ENCODE peak calls at places on chromosomes 16 and 17, in ten cellular contexts. O, P, X, S, N, G, A, M, H and Y are unnamed samples.

GRCh38 chr16:48619547-48619946 is 9.6 kb upstream of the N4BP1 start:
- DNase-seq in O (no peak), P (no peak), X (no peak), S (no peak), N (no peak), G (no peak), A (no peak), M (no peak), H (no peak), Y (no peak)

GRCh38 chr17:29826045-29826692 is 103.9 kb downstream of the SSH2 start:
- DNase-seq in O (no peak), P (no peak), X (no peak), S (no peak), N (no peak), G (no peak), A (no peak), M (no peak), H (no peak), Y (no peak)

GRCh38 chr16:27470567-27471431 is 68.8 kb downstream of the IL21R start:
- DNase-seq in O (no peak), P (no peak), X (peak; percentile 99), S (no peak), N (peak; percentile 51), G (peak; percentile 31), A (no peak), M (no peak), H (no peak), Y (no peak)

GRCh38 chr16:5454349-5454748 is 356.8 kb upstream of the EEF2KMT start:
- DNase-seq in O (no peak), P (no peak), X (no peak), S (no peak), N (no peak), G (no peak), A (no peak), M (no peak), H (no peak), Y (no peak)

GRCh38 chr17:82632461-82632860 is 15.8 kb downstream of the WDR45B start:
- DNase-seq in O (no peak), P (no peak), X (no peak), S (no peak), N (no peak), G (no peak), A (no peak), M (no peak), H (no peak), Y (no peak)

GRCh38 chr16:85220125-85220839 is 108.0 kb upstream of the CIBAR2 start:
- DNase-seq in O (no peak), P (no peak), X (peak; percentile 96), S (no peak), N (peak; percentile 94), G (peak; percentile 88), A (peak; percentile 91), M (no peak), H (no peak), Y (peak; percentile 87)

GRCh38 chr16:17578921-17579876 is 108.4 kb upstream of the XYLT1 start:
- DNase-seq in O (peak; percentile 36), P (peak; percentile 38), X (peak; percentile 46), S (peak; percentile 74), N (peak; percentile 68), G (peak; percentile 91), A (peak; percentile 76), M (peak; percentile 57), H (peak; percentile 73), Y (peak; percentile 61)

GRCh38 chr16:27374794-27375499 is 27.0 kb upstream of the IL21R start:
- DNase-seq in O (peak; percentile 21), P (peak; percentile 32), X (peak; percentile 59), S (peak; percentile 87), N (peak; percentile 56), G (peak; percentile 70), A (peak; percentile 78), M (peak; percentile 42), H (peak; percentile 45), Y (peak; percentile 80)

GRCh38 chr17:75331671-75332070 is 42.4 kb upstream of the SLC25A19 start:
- DNase-seq in O (no peak), P (no peak), X (no peak), S (no peak), N (no peak), G (no peak), A (no peak), M (no peak), H (no peak), Y (no peak)

GRCh38 chr17:7956208-7956965 is 24.4 kb downstream of the CNTROB start:
- DNase-seq in O (no peak), P (no peak), X (no peak), S (no peak), N (no peak), G (peak; percentile 83), A (no peak), M (no peak), H (no peak), Y (no peak)

GRCh38 chr16:29745126-29745852 is 501 bp downstream of the C16orf54 start:
- DNase-seq in O (no peak), P (peak; percentile 25), X (no peak), S (no peak), N (no peak), G (no peak), A (no peak), M (peak; percentile 70), H (peak; percentile 58), Y (no peak)

GRCh38 chr17:50944054-50944901 is 78.1 kb upstream of the TOB1 start:
- DNase-seq in O (peak; percentile 51), P (peak; percentile 70), X (no peak), S (no peak), N (peak; percentile 41), G (no peak), A (peak; percentile 92), M (peak; percentile 77), H (peak; percentile 87), Y (peak; percentile 87)

GRCh38 chr17:55335625-55336024 is 70.9 kb downstream of the HLF start:
- DNase-seq in O (no peak), P (no peak), X (no peak), S (no peak), N (no peak), G (no peak), A (no peak), M (no peak), H (no peak), Y (no peak)

GRCh38 chr17:75685508-75685907 is 18.4 kb downstream of the SAP30BP start:
- DNase-seq in O (no peak), P (no peak), X (peak; percentile 70), S (no peak), N (peak; percentile 29), G (peak; percentile 32), A (no peak), M (no peak), H (no peak), Y (no peak)

GRCh38 chr17:68248199-68248825 is 469 bp downstream of the AMZ2 start:
- DNase-seq in O (no peak), P (no peak), X (peak; percentile 77), S (no peak), N (peak; percentile 87), G (peak; percentile 85), A (no peak), M (no peak), H (peak; percentile 59), Y (no peak)

GRCh38 chr17:27339198-27339835 is 45.4 kb downstream of the WSB1 start:
- DNase-seq in O (no peak), P (no peak), X (no peak), S (no peak), N (no peak), G (no peak), A (no peak), M (no peak), H (no peak), Y (no peak)

GRCh38 chr17:49456172-49456965 is 38.7 kb upstream of the NGFR start:
- DNase-seq in O (no peak), P (no peak), X (peak; percentile 92), S (no peak), N (peak; percentile 34), G (peak; percentile 81), A (no peak), M (no peak), H (no peak), Y (no peak)

GRCh38 chr16:78390070-78390469 is 290.6 kb downstream of the WWOX start:
- DNase-seq in O (no peak), P (no peak), X (no peak), S (no peak), N (no peak), G (no peak), A (no peak), M (no peak), H (no peak), Y (no peak)

GRCh38 chr17:7294614-7295153 is at the start of gene YBX2:
- DNase-seq in O (peak; percentile 52), P (peak; percentile 66), X (peak; percentile 56), S (no peak), N (no peak), G (no peak), A (peak; percentile 64), M (peak; percentile 59), H (peak; percentile 72), Y (peak; percentile 76)

GRCh38 chr17:81551458-81552243 is 502 bp downstream of the FAAP100 start:
- DNase-seq in O (no peak), P (no peak), X (peak; percentile 79), S (no peak), N (peak; percentile 33), G (no peak), A (no peak), M (no peak), H (peak; percentile 21), Y (peak; percentile 77)

GRCh38 chr17:74742153-74742515 is 5.1 kb downstream of the RAB37 start:
- DNase-seq in O (no peak), P (no peak), X (no peak), S (no peak), N (no peak), G (no peak), A (no peak), M (no peak), H (peak; percentile 82), Y (peak; percentile 25)

GRCh38 chr16:68096491-68096890 is 11.3 kb downstream of the NFATC3 start:
- DNase-seq in O (no peak), P (no peak), X (no peak), S (no peak), N (no peak), G (no peak), A (no peak), M (no peak), H (no peak), Y (no peak)

GRCh38 chr17:55144518-55144917 is 120.2 kb upstream of the HLF start:
- DNase-seq in O (no peak), P (no peak), X (no peak), S (no peak), N (no peak), G (no peak), A (no peak), M (no peak), H (no peak), Y (no peak)

GRCh38 chr17:2253768-2254406 is 49.7 kb downstream of the SMG6 start:
- DNase-seq in O (no peak), P (no peak), X (no peak), S (no peak), N (no peak), G (no peak), A (no peak), M (no peak), H (peak; percentile 63), Y (no peak)

GRCh38 chr17:48213797-48214196 is 106.2 kb downstream of the SNX11 start:
- DNase-seq in O (no peak), P (no peak), X (no peak), S (no peak), N (no peak), G (no peak), A (no peak), M (no peak), H (no peak), Y (no peak)

GRCh38 chr17:37787055-37787720 is 42.3 kb upstream of the HNF1B start:
- DNase-seq in O (no peak), P (no peak), X (no peak), S (no peak), N (no peak), G (peak; percentile 44), A (no peak), M (no peak), H (no peak), Y (no peak)

GRCh38 chr16:54817432-54817831 is 113.2 kb upstream of the IRX5 start:
- DNase-seq in O (no peak), P (no peak), X (peak; percentile 60), S (no peak), N (peak; percentile 46), G (peak; percentile 8), A (no peak), M (no peak), H (no peak), Y (peak; percentile 46)

GRCh38 chr16:21501869-21502667 is 97.3 kb upstream of the METTL9 start:
- DNase-seq in O (peak; percentile 84), P (peak; percentile 85), X (peak; percentile 93), S (peak; percentile 76), N (peak; percentile 86), G (peak; percentile 96), A (peak; percentile 95), M (peak; percentile 89), H (peak; percentile 90), Y (peak; percentile 92)